ENCODE peak calls at places on chromosomes 5 and 9, in five cellular contexts. One of them, this sample, is unnamed.

GRCh38 chr5:1110930-1111726 is 735 bp downstream of the SLC12A7 start:
- DNase-seq in cardiac fibroblast: no peak
- DNase-seq in ovary: peak; percentile 45
- DNase-seq in CD8-positive, alpha-beta T cell: no peak
- DNase-seq in sigmoid colon: no peak
- DNase-seq in this sample: no peak

GRCh38 chr5:120413706-120414105 is 50.4 kb upstream of the PRR16 start:
- DNase-seq in cardiac fibroblast: peak; percentile 86
- DNase-seq in ovary: no peak
- DNase-seq in CD8-positive, alpha-beta T cell: no peak
- DNase-seq in sigmoid colon: no peak
- DNase-seq in this sample: no peak

GRCh38 chr5:95655575-95655974 is 9.0 kb downstream of the RFESD start:
- DNase-seq in cardiac fibroblast: no peak
- DNase-seq in ovary: no peak
- DNase-seq in CD8-positive, alpha-beta T cell: no peak
- DNase-seq in sigmoid colon: no peak
- DNase-seq in this sample: no peak

GRCh38 chr5:59905217-59905616 is 11.7 kb upstream of the PDE4D start:
- DNase-seq in cardiac fibroblast: no peak
- DNase-seq in ovary: no peak
- DNase-seq in CD8-positive, alpha-beta T cell: no peak
- DNase-seq in sigmoid colon: no peak
- DNase-seq in this sample: no peak

GRCh38 chr5:62596096-62596495 is 17.5 kb downstream of the LRRC70 start:
- DNase-seq in cardiac fibroblast: peak; percentile 50
- DNase-seq in ovary: no peak
- DNase-seq in CD8-positive, alpha-beta T cell: no peak
- DNase-seq in sigmoid colon: no peak
- DNase-seq in this sample: no peak

GRCh38 chr9:131578016-131578415 is 32.7 kb downstream of the PRRT1B start:
- DNase-seq in cardiac fibroblast: no peak
- DNase-seq in ovary: no peak
- DNase-seq in CD8-positive, alpha-beta T cell: no peak
- DNase-seq in sigmoid colon: no peak
- DNase-seq in this sample: no peak

GRCh38 chr5:74630387-74631087 is 10.0 kb downstream of the ENC1 start:
- DNase-seq in cardiac fibroblast: peak; percentile 96
- DNase-seq in ovary: no peak
- DNase-seq in CD8-positive, alpha-beta T cell: no peak
- DNase-seq in sigmoid colon: no peak
- DNase-seq in this sample: no peak

GRCh38 chr5:151646334-151646733 is 40.4 kb downstream of the SPARC start:
- DNase-seq in cardiac fibroblast: no peak
- DNase-seq in ovary: no peak
- DNase-seq in CD8-positive, alpha-beta T cell: no peak
- DNase-seq in sigmoid colon: no peak
- DNase-seq in this sample: no peak

GRCh38 chr5:139104577-139105271 is 93.4 kb downstream of the SIL1 start:
- DNase-seq in cardiac fibroblast: peak; percentile 88
- DNase-seq in ovary: peak; percentile 86
- DNase-seq in CD8-positive, alpha-beta T cell: no peak
- DNase-seq in sigmoid colon: peak; percentile 90
- DNase-seq in this sample: peak; percentile 25

GRCh38 chr5:72138943-72139467 is 31.7 kb downstream of the MAP1B start:
- DNase-seq in cardiac fibroblast: peak; percentile 97
- DNase-seq in ovary: peak; percentile 39
- DNase-seq in CD8-positive, alpha-beta T cell: no peak
- DNase-seq in sigmoid colon: no peak
- DNase-seq in this sample: no peak

GRCh38 chr5:177133845-177134652 is 476 bp downstream of the NSD1 start:
- DNase-seq in cardiac fibroblast: peak; percentile 48
- DNase-seq in ovary: peak; percentile 40
- DNase-seq in CD8-positive, alpha-beta T cell: peak; percentile 30
- DNase-seq in sigmoid colon: peak; percentile 80
- DNase-seq in this sample: no peak

GRCh38 chr9:14935099-14935710 is 25.0 kb upstream of the FREM1 start:
- DNase-seq in cardiac fibroblast: no peak
- DNase-seq in ovary: no peak
- DNase-seq in CD8-positive, alpha-beta T cell: no peak
- DNase-seq in sigmoid colon: no peak
- DNase-seq in this sample: no peak

GRCh38 chr5:122401991-122402710 is 90.1 kb downstream of the SNCAIP start:
- DNase-seq in cardiac fibroblast: no peak
- DNase-seq in ovary: no peak
- DNase-seq in CD8-positive, alpha-beta T cell: no peak
- DNase-seq in sigmoid colon: no peak
- DNase-seq in this sample: no peak

GRCh38 chr5:41761663-41762062 is 108.6 kb downstream of the OXCT1 start:
- DNase-seq in cardiac fibroblast: no peak
- DNase-seq in ovary: no peak
- DNase-seq in CD8-positive, alpha-beta T cell: no peak
- DNase-seq in sigmoid colon: no peak
- DNase-seq in this sample: no peak

GRCh38 chr5:38360323-38361061 is 102.1 kb downstream of the EGFLAM start:
- DNase-seq in cardiac fibroblast: no peak
- DNase-seq in ovary: no peak
- DNase-seq in CD8-positive, alpha-beta T cell: no peak
- DNase-seq in sigmoid colon: no peak
- DNase-seq in this sample: no peak

GRCh38 chr5:133732536-133732935 is 120.2 kb upstream of the FSTL4 start:
- DNase-seq in cardiac fibroblast: no peak
- DNase-seq in ovary: no peak
- DNase-seq in CD8-positive, alpha-beta T cell: no peak
- DNase-seq in sigmoid colon: peak; percentile 26
- DNase-seq in this sample: no peak

GRCh38 chr9:116741742-116742141 is 54.6 kb downstream of the TRIM32 start:
- DNase-seq in cardiac fibroblast: no peak
- DNase-seq in ovary: no peak
- DNase-seq in CD8-positive, alpha-beta T cell: no peak
- DNase-seq in sigmoid colon: no peak
- DNase-seq in this sample: no peak

GRCh38 chr9:111945216-111945615 is 48.6 kb downstream of the UGCG start:
- DNase-seq in cardiac fibroblast: peak; percentile 76
- DNase-seq in ovary: no peak
- DNase-seq in CD8-positive, alpha-beta T cell: no peak
- DNase-seq in sigmoid colon: no peak
- DNase-seq in this sample: no peak

GRCh38 chr9:14226855-14227532 is 86.9 kb downstream of the NFIB start:
- DNase-seq in cardiac fibroblast: no peak
- DNase-seq in ovary: no peak
- DNase-seq in CD8-positive, alpha-beta T cell: no peak
- DNase-seq in sigmoid colon: no peak
- DNase-seq in this sample: no peak

GRCh38 chr5:180873628-180874520 is 12.8 kb upstream of the ZFP62 start:
- DNase-seq in cardiac fibroblast: peak; percentile 69
- DNase-seq in ovary: no peak
- DNase-seq in CD8-positive, alpha-beta T cell: no peak
- DNase-seq in sigmoid colon: no peak
- DNase-seq in this sample: no peak

GRCh38 chr5:1777281-1778137 is 22.1 kb downstream of the MRPL36 start:
- DNase-seq in cardiac fibroblast: no peak
- DNase-seq in ovary: no peak
- DNase-seq in CD8-positive, alpha-beta T cell: no peak
- DNase-seq in sigmoid colon: peak; percentile 50
- DNase-seq in this sample: no peak

GRCh38 chr5:149388498-149389190 is 9.6 kb upstream of the IL17B start:
- DNase-seq in cardiac fibroblast: no peak
- DNase-seq in ovary: no peak
- DNase-seq in CD8-positive, alpha-beta T cell: no peak
- DNase-seq in sigmoid colon: peak; percentile 54
- DNase-seq in this sample: no peak

GRCh38 chr9:131627846-131628820 is 82.8 kb downstream of the PRRT1B start:
- DNase-seq in cardiac fibroblast: peak; percentile 38
- DNase-seq in ovary: no peak
- DNase-seq in CD8-positive, alpha-beta T cell: peak; percentile 39
- DNase-seq in sigmoid colon: no peak
- DNase-seq in this sample: no peak

GRCh38 chr9:2126331-2126789 is 111.2 kb downstream of the SMARCA2 start:
- DNase-seq in cardiac fibroblast: peak; percentile 39
- DNase-seq in ovary: peak; percentile 69
- DNase-seq in CD8-positive, alpha-beta T cell: no peak
- DNase-seq in sigmoid colon: peak; percentile 73
- DNase-seq in this sample: no peak

GRCh38 chr5:60597570-60597969 is 102.4 kb downstream of the DEPDC1B start:
- DNase-seq in cardiac fibroblast: no peak
- DNase-seq in ovary: no peak
- DNase-seq in CD8-positive, alpha-beta T cell: no peak
- DNase-seq in sigmoid colon: no peak
- DNase-seq in this sample: no peak

GRCh38 chr9:72612449-72612848 is 91.0 kb downstream of the TMC1 start:
- DNase-seq in cardiac fibroblast: no peak
- DNase-seq in ovary: no peak
- DNase-seq in CD8-positive, alpha-beta T cell: no peak
- DNase-seq in sigmoid colon: no peak
- DNase-seq in this sample: no peak

GRCh38 chr5:158164648-158165047 is 305.7 kb upstream of the CLINT1 start:
- DNase-seq in cardiac fibroblast: no peak
- DNase-seq in ovary: no peak
- DNase-seq in CD8-positive, alpha-beta T cell: no peak
- DNase-seq in sigmoid colon: no peak
- DNase-seq in this sample: no peak

GRCh38 chr5:88646866-88647265 is 236.1 kb downstream of the MEF2C start:
- DNase-seq in cardiac fibroblast: no peak
- DNase-seq in ovary: no peak
- DNase-seq in CD8-positive, alpha-beta T cell: no peak
- DNase-seq in sigmoid colon: no peak
- DNase-seq in this sample: no peak

GRCh38 chr5:143362828-143363227 is 40.7 kb downstream of the NR3C1 start:
- DNase-seq in cardiac fibroblast: no peak
- DNase-seq in ovary: no peak
- DNase-seq in CD8-positive, alpha-beta T cell: no peak
- DNase-seq in sigmoid colon: no peak
- DNase-seq in this sample: no peak

GRCh38 chr9:97556721-97557605 is 55.5 kb downstream of the TMOD1 start:
- DNase-seq in cardiac fibroblast: no peak
- DNase-seq in ovary: peak; percentile 86
- DNase-seq in CD8-positive, alpha-beta T cell: no peak
- DNase-seq in sigmoid colon: peak; percentile 73
- DNase-seq in this sample: no peak

GRCh38 chr9:85056203-85056572 is 386.7 kb downstream of the NTRK2 start:
- DNase-seq in cardiac fibroblast: no peak
- DNase-seq in ovary: no peak
- DNase-seq in CD8-positive, alpha-beta T cell: no peak
- DNase-seq in sigmoid colon: no peak
- DNase-seq in this sample: no peak

GRCh38 chr5:96141749-96142148 is 180.1 kb upstream of the ELL2 start:
- DNase-seq in cardiac fibroblast: peak; percentile 73
- DNase-seq in ovary: no peak
- DNase-seq in CD8-positive, alpha-beta T cell: no peak
- DNase-seq in sigmoid colon: no peak
- DNase-seq in this sample: no peak

GRCh38 chr5:89850516-89850865 is 559.1 kb downstream of the CETN3 start:
- DNase-seq in cardiac fibroblast: no peak
- DNase-seq in ovary: no peak
- DNase-seq in CD8-positive, alpha-beta T cell: no peak
- DNase-seq in sigmoid colon: no peak
- DNase-seq in this sample: no peak

GRCh38 chr9:124297915-124298645 is 40.3 kb downstream of the NEK6 start:
- DNase-seq in cardiac fibroblast: no peak
- DNase-seq in ovary: no peak
- DNase-seq in CD8-positive, alpha-beta T cell: no peak
- DNase-seq in sigmoid colon: no peak
- DNase-seq in this sample: no peak

GRCh38 chr9:102506391-102506790 is 488.7 kb upstream of the CYLC2 start:
- DNase-seq in cardiac fibroblast: no peak
- DNase-seq in ovary: no peak
- DNase-seq in CD8-positive, alpha-beta T cell: no peak
- DNase-seq in sigmoid colon: no peak
- DNase-seq in this sample: no peak

GRCh38 chr9:1535599-1535998 is 479.5 kb upstream of the SMARCA2 start:
- DNase-seq in cardiac fibroblast: no peak
- DNase-seq in ovary: no peak
- DNase-seq in CD8-positive, alpha-beta T cell: no peak
- DNase-seq in sigmoid colon: no peak
- DNase-seq in this sample: no peak

GRCh38 chr9:130539473-130540223 is 39.7 kb upstream of the FUBP3 start:
- DNase-seq in cardiac fibroblast: peak; percentile 88
- DNase-seq in ovary: no peak
- DNase-seq in CD8-positive, alpha-beta T cell: no peak
- DNase-seq in sigmoid colon: no peak
- DNase-seq in this sample: no peak

GRCh38 chr5:1319436-1320343 is 24.8 kb upstream of the TERT start:
- DNase-seq in cardiac fibroblast: no peak
- DNase-seq in ovary: no peak
- DNase-seq in CD8-positive, alpha-beta T cell: no peak
- DNase-seq in sigmoid colon: peak; percentile 47
- DNase-seq in this sample: no peak

GRCh38 chr5:129820-130219 is 37.9 kb downstream of the PLEKHG4B start:
- DNase-seq in cardiac fibroblast: peak; percentile 72
- DNase-seq in ovary: no peak
- DNase-seq in CD8-positive, alpha-beta T cell: no peak
- DNase-seq in sigmoid colon: no peak
- DNase-seq in this sample: no peak

GRCh38 chr9:99730063-99730462 is 91.6 kb upstream of the NR4A3 start:
- DNase-seq in cardiac fibroblast: no peak
- DNase-seq in ovary: no peak
- DNase-seq in CD8-positive, alpha-beta T cell: no peak
- DNase-seq in sigmoid colon: no peak
- DNase-seq in this sample: no peak
- TF ChIP-seq CTCF in cardiac fibroblast: no peak
- TF ChIP-seq CTCF in ovary: no peak
- TF ChIP-seq CTCF in CD8-positive, alpha-beta T cell: no peak
- TF ChIP-seq CTCF in sigmoid colon: no peak
- TF ChIP-seq CTCF in this sample: no peak

GRCh38 chr5:137220523-137220927 is 278.6 kb downstream of the SPOCK1 start:
- DNase-seq in cardiac fibroblast: peak; percentile 95
- DNase-seq in ovary: no peak
- DNase-seq in CD8-positive, alpha-beta T cell: no peak
- DNase-seq in sigmoid colon: no peak
- DNase-seq in this sample: no peak
- TF ChIP-seq CTCF in cardiac fibroblast: peak; percentile 65
- TF ChIP-seq CTCF in ovary: no peak
- TF ChIP-seq CTCF in CD8-positive, alpha-beta T cell: no peak
- TF ChIP-seq CTCF in sigmoid colon: no peak
- TF ChIP-seq CTCF in this sample: no peak

GRCh38 chr9:134661299-134661698 is 19.7 kb downstream of the COL5A1 start:
- DNase-seq in cardiac fibroblast: no peak
- DNase-seq in ovary: no peak
- DNase-seq in CD8-positive, alpha-beta T cell: no peak
- DNase-seq in sigmoid colon: peak; percentile 70
- DNase-seq in this sample: no peak
- TF ChIP-seq CTCF in cardiac fibroblast: no peak
- TF ChIP-seq CTCF in ovary: no peak
- TF ChIP-seq CTCF in CD8-positive, alpha-beta T cell: no peak
- TF ChIP-seq CTCF in sigmoid colon: no peak
- TF ChIP-seq CTCF in this sample: no peak

DNA sequence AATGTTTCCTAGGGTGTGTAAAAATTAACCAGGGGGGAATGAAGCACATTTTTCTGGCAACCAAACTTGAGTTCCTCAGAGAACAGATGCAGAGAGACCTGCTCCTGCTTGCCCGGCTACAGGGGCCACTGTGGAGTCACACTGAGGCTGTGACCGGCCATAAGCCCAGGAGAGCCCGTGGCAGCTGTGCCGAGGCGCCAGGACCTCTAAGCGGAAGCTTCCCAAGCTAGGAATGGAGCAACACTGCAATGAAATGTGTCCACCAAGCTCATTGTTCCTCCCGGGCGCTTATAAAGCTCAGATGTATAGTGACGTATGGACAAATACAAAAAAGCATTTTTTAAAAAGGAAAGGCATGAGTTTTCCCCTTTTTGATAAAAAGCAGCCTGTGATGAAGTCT is 7.6 kb downstream of the CXCL14 start:
- DNase-seq in cardiac fibroblast: no peak
- DNase-seq in ovary: no peak
- DNase-seq in CD8-positive, alpha-beta T cell: no peak
- DNase-seq in sigmoid colon: no peak
- DNase-seq in this sample: no peak
- TF ChIP-seq CTCF in cardiac fibroblast: no peak
- TF ChIP-seq CTCF in ovary: no peak
- TF ChIP-seq CTCF in CD8-positive, alpha-beta T cell: no peak
- TF ChIP-seq CTCF in sigmoid colon: no peak
- TF ChIP-seq CTCF in this sample: no peak

This sample was measured in omental fat pad.